ENCODE peak calls at places on chromosomes 3 and 15, in ten cellular contexts. P, R, I, O, C, T, B, K, H and J are unnamed samples.

GRCh38 chr3:51985971-51986947 is 2.9 kb downstream of the ACY1 start:
- DNase-seq in P (no peak), R (no peak), I (no peak), O (no peak), C (no peak), T (no peak), B (no peak), K (no peak), H (no peak), J (peak; percentile 67)

GRCh38 chr15:85956515-85957275 is 123.0 kb upstream of the AGBL1 start:
- DNase-seq in P (no peak), R (no peak), I (no peak), O (no peak), C (no peak), T (no peak), B (no peak), K (no peak), H (no peak), J (no peak)

GRCh38 chr3:196072313-196072712 is 9.6 kb downstream of the TFRC start:
- DNase-seq in P (no peak), R (no peak), I (no peak), O (no peak), C (no peak), T (no peak), B (no peak), K (no peak), H (no peak), J (no peak)

GRCh38 chr3:70312336-70312735 is at the start of gene MDFIC2:
- DNase-seq in P (no peak), R (no peak), I (no peak), O (no peak), C (no peak), T (no peak), B (no peak), K (no peak), H (no peak), J (no peak)

GRCh38 chr3:60010778-60011177 is 961.0 kb upstream of the CFAP20DC start:
- DNase-seq in P (no peak), R (no peak), I (no peak), O (no peak), C (no peak), T (no peak), B (no peak), K (peak; percentile 53), H (no peak), J (no peak)

GRCh38 chr3:23712656-23713559 is 92.8 kb upstream of the UBE2E1 start:
- DNase-seq in P (peak; percentile 90), R (peak; percentile 16), I (no peak), O (no peak), C (peak; percentile 50), T (peak; percentile 63), B (no peak), K (no peak), H (peak; percentile 33), J (peak; percentile 16)

GRCh38 chr3:133927543-133928066 is 31.9 kb upstream of the RAB6B start:
- DNase-seq in P (peak; percentile 45), R (peak; percentile 10), I (peak; percentile 49), O (peak; percentile 63), C (no peak), T (peak; percentile 72), B (peak; percentile 76), K (peak; percentile 92), H (peak; percentile 62), J (peak; percentile 63)

GRCh38 chr3:147653309-147653923 is 244.3 kb downstream of the ZIC1 start:
- DNase-seq in P (no peak), R (no peak), I (no peak), O (no peak), C (no peak), T (no peak), B (no peak), K (no peak), H (no peak), J (no peak)

GRCh38 chr3:45092132-45093031 is 53.8 kb downstream of the CDCP1 start:
- DNase-seq in P (peak; percentile 74), R (no peak), I (no peak), O (no peak), C (no peak), T (no peak), B (no peak), K (no peak), H (no peak), J (peak; percentile 71)

GRCh38 chr3:45927881-45928280 is 15.4 kb upstream of the CXCR6 start:
- DNase-seq in P (no peak), R (no peak), I (no peak), O (no peak), C (no peak), T (no peak), B (no peak), K (no peak), H (no peak), J (no peak)

GRCh38 chr15:75358771-75359536 is 9.5 kb downstream of the MAN2C1 start:
- DNase-seq in P (no peak), R (no peak), I (no peak), O (no peak), C (no peak), T (no peak), B (no peak), K (no peak), H (no peak), J (no peak)